ENCODE peak calls at places on chromosomes 7 and 10, in nine cellular contexts. A is neural crest cell, D is A549, M is GM12878, G is upper lobe of right lung, C is Panc1, S is mesothelial cell of epicardium, E is psoas muscle, Z is Peyer's patch. Q is an unnamed sample.

GRCh38 chr7:145928937-145929336 is 187.7 kb upstream of the CNTNAP2 start:
- DNase-seq in A (no peak), D (no peak), M (no peak), G (no peak), C (no peak), S (no peak), E (no peak), Z (no peak), Q (no peak)

GRCh38 chr10:22583683-22584082 is 130.7 kb downstream of the PIP4K2A start:
- DNase-seq in A (no peak), D (no peak), M (no peak), G (no peak), C (no peak), S (no peak), E (no peak), Z (no peak), Q (no peak)

GRCh38 chr7:131002600-131002999 is 268.6 kb upstream of the KLF14 start:
- DNase-seq in A (no peak), D (no peak), M (no peak), G (no peak), C (no peak), S (no peak), E (no peak), Z (no peak), Q (no peak)

GRCh38 chr7:90210925-90211324 is 615 bp upstream of the STEAP2 start:
- DNase-seq in A (no peak), D (no peak), M (no peak), G (no peak), C (no peak), S (peak), E (no peak), Z (peak), Q (peak)

GRCh38 chr10:92757066-92757716 is 67.4 kb downstream of the HHEX start:
- DNase-seq in A (no peak), D (peak), M (peak), G (peak), C (no peak), S (peak), E (peak), Z (peak), Q (peak)

GRCh38 chr10:133349577-133350011 is 2.4 kb downstream of the PRAP1 start:
- DNase-seq in A (no peak), D (no peak), M (no peak), G (no peak), C (no peak), S (no peak), E (no peak), Z (no peak), Q (no peak)

GRCh38 chr10:122476034-122476695 is 14.8 kb downstream of the HTRA1 start:
- DNase-seq in A (no peak), D (no peak), M (no peak), G (no peak), C (no peak), S (no peak), E (no peak), Z (no peak), Q (no peak)

GRCh38 chr7:85095357-85095756 is 91.5 kb downstream of the SEMA3D start:
- DNase-seq in A (no peak), D (no peak), M (no peak), G (no peak), C (no peak), S (no peak), E (no peak), Z (no peak), Q (no peak)

GRCh38 chr7:48438196-48438595 is 266.9 kb downstream of the ABCA13 start:
- DNase-seq in A (no peak), D (peak), M (no peak), G (no peak), C (no peak), S (no peak), E (no peak), Z (no peak), Q (no peak)

GRCh38 chr7:43522406-43523156 is 60.3 kb upstream of the STK17A start:
- DNase-seq in A (no peak), D (no peak), M (no peak), G (no peak), C (no peak), S (no peak), E (no peak), Z (no peak), Q (no peak)

GRCh38 chr7:23341846-23342598 is 42.9 kb downstream of the MALSU1 start:
- DNase-seq in A (no peak), D (no peak), M (no peak), G (no peak), C (no peak), S (no peak), E (no peak), Z (no peak), Q (no peak)

GRCh38 chr10:114239117-114239993 is at the start of gene VWA2:
- DNase-seq in A (peak), D (peak), M (no peak), G (peak), C (no peak), S (peak), E (peak), Z (peak), Q (peak)

GRCh38 chr10:80487791-80488538 is 33.9 kb downstream of the TSPAN14 start:
- DNase-seq in A (no peak), D (no peak), M (no peak), G (peak), C (no peak), S (no peak), E (no peak), Z (no peak), Q (no peak)

GRCh38 chr10:101066146-101066889 is 4.5 kb downstream of the KAZALD1 start:
- DNase-seq in A (no peak), D (peak), M (no peak), G (peak), C (no peak), S (peak), E (peak), Z (peak), Q (peak)

GRCh38 chr7:127253289-127254162 is 785 bp upstream of the GRM8 start:
- DNase-seq in A (peak), D (peak), M (no peak), G (peak), C (peak), S (peak), E (peak), Z (peak), Q (peak)

GRCh38 chr10:12605580-12606405 is 256.4 kb downstream of the CAMK1D start:
- DNase-seq in A (no peak), D (peak), M (no peak), G (peak), C (no peak), S (no peak), E (peak), Z (peak), Q (peak)

GRCh38 chr10:74058071-74058470 is 60.2 kb downstream of the VCL start:
- DNase-seq in A (no peak), D (no peak), M (no peak), G (no peak), C (no peak), S (no peak), E (no peak), Z (no peak), Q (no peak)

GRCh38 chr7:105298439-105298894 is 90.3 kb downstream of the SRPK2 start:
- DNase-seq in A (no peak), D (no peak), M (no peak), G (no peak), C (no peak), S (no peak), E (no peak), Z (no peak), Q (peak)

DNA sequence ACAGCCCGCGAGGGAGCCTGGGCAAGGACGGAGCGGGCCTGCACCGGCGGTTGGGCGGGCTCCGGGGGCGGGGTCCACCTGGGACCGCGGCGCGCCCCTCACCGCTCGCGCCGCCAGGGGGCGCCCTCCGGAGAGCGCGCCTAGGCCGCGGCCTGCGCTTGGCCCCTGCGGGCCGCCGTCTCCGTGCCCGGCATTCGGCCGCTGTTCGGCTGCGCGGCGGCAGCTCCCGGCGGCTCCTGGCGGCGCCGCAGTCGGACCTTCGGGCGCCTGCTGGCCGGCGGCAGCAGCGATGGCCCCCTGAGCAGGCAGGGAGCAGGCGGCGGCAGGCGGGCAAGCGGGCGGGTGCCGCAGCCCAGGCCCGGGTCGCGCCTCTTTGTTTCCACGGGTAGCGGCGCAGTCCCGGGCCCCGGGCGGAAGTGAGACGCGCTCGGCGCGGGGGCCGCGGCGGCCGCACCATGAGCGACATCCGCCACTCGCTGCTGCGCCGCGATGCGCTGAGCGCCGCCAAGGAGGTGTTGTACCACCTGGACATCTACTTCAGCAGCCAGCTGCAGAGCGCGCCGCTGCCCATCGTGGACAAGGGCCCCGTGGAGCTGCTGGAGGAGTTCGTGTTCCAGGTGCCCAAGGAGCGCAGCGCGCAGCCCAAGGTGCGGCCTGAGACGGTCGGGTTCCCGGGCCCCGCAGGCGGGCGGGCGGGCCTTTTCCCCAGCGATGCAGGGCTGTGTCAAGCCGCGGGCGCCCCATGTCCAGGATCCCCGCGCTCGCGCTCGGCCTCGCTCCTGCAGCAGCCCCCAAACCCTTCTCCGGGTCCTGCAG is at the start of gene INTS15:
- DNase-seq in A (peak), D (peak), M (no peak), G (peak), C (no peak), S (peak), E (peak), Z (peak), Q (peak)
- TF ChIP-seq CTCF in A (peak), D (peak), M (peak), G (peak), C (peak), S (peak), E (peak), Z (peak), Q (peak)

DNA sequence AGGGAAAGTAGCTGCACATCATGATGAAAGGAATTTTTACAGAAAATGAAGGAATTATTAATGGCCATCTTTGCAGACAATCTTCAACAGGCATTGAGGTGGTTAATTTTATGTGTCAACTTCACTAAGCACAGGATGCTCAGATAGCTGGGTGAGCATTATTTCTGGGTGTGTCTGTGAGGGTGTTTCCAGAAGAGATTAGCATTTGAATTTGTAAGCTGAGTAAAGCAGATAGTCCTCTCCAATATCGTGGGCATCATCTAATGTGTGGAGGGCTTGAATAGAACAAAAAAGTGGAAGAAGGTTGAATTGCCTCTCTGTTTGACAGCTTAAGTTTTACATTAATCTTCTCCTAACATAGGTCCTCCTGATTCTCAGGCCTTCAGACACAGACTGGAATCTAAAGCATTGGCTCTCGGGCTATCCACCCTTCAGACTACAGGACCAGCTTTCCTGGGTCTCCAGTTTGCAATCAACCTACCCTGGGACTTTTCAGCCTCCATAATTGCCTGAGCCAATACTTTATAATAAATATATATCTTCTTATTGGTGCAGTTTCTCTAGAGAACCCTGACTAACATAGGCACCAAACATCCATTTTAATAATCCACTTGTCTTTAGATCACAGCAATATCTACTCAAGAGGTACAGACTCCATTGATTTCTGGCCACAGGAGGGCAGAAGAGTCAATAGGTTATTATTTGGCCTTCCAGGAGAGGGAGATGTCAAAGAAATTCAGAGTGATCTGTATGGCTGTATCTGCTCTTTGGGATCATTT is 10.5 kb upstream of the CRPPA start:
- DNase-seq in A (peak), D (peak), M (no peak), G (no peak), C (no peak), S (no peak), E (no peak), Z (no peak), Q (peak)
- TF ChIP-seq CTCF in A (peak), D (peak), M (peak), G (peak), C (peak), S (no peak), E (peak), Z (peak), Q (peak)

GRCh38 chr10:69406302-69406811 is 10.4 kb downstream of the TACR2 start:
- DNase-seq in A (peak), D (no peak), M (no peak), G (no peak), C (no peak), S (no peak), E (no peak), Z (no peak), Q (no peak)

GRCh38 chr10:69409176-69409495 is 7.6 kb downstream of the TACR2 start:
- DNase-seq in A (no peak), D (no peak), M (no peak), G (no peak), C (no peak), S (no peak), E (no peak), Z (no peak), Q (no peak)

GRCh38 chr10:69406816-69407580 is 9.7 kb downstream of the TACR2 start:
- DNase-seq in A (no peak), D (no peak), M (no peak), G (no peak), C (no peak), S (no peak), E (no peak), Z (no peak), Q (no peak)

GRCh38 chr10:69408318-69409175 is 8.2 kb downstream of the TACR2 start:
- DNase-seq in A (peak), D (peak), M (peak), G (peak), C (no peak), S (peak), E (peak), Z (peak), Q (peak)

GRCh38 chr10:69407621-69408301 is 9.0 kb downstream of the TACR2 start:
- DNase-seq in A (no peak), D (peak), M (no peak), G (no peak), C (no peak), S (no peak), E (no peak), Z (no peak), Q (no peak)
- TF ChIP-seq CTCF in A (peak), D (peak), M (peak), G (peak), C (peak), S (no peak), E (peak), Z (no peak), Q (no peak)

DNA sequence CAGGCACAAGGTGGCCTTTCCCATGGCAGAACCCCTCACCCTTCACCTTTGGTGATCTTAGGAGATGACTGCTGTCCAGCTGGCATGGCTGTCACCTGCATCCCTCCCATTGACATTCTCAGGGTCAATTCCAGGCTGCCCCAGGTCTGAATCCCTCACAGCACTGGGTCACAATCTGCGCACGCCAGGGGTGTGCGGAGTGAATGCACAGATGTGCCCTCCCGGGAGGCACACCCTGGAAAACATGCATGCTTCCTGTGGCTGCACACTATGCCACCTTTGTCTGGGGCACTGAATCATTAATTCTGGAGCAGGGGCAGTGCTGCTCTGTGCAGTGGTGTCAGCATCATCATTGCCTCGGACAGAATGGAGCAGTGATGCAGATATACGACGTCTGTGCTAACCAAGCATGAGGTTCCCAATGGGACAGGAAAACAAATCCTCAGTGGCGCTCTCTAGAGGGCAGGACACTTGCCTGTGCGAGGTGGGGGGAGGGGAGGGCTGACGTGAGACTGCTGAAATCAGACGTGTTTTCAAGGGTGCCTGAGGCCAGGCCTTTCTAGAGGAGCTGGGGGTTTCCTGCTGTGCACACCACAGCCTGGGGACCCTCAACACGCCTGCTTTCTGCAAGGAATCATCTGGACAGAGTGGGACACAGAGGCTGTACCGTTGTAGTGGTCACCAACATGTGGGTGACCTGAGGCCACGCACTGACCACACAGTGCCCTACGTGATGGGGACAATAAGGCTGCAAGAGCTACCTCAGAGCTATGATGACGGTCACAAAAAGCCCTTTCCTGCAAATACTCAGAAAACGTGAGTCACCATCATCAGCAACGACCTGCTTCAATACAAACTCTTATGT is 77.9 kb downstream of the HIPK2 start:
- DNase-seq in A (no peak), D (peak), M (no peak), G (no peak), C (no peak), S (no peak), E (no peak), Z (peak), Q (no peak)
- TF ChIP-seq CTCF in A (no peak), D (no peak), M (no peak), G (no peak), C (no peak), S (no peak), E (no peak), Z (no peak), Q (no peak)

Q was measured in GM13976.